ENCODE peak calls at places on chromosomes 5 and 9, in six cellular contexts. J is fibroblast of pulmonary artery, F is heart right ventricle, H is BJ, M is colonic mucosa, G is psoas muscle. C is an unnamed sample.

GRCh38 chr9:115234094-115234493 is 116.1 kb upstream of the TNC start:
- DNase-seq in F (no peak), G (no peak), H (peak), J (peak), M (no peak), C (peak)

GRCh38 chr9:131839281-131840084 is 99.6 kb upstream of the RAPGEF1 start:
- DNase-seq in H (peak), M (no peak), F (no peak), G (no peak), J (peak), C (peak)

GRCh38 chr9:129995409-129996160 is 47.4 kb downstream of the FNBP1 start:
- DNase-seq in M (no peak), G (no peak), F (no peak), J (peak), H (no peak), C (peak)

GRCh38 chr9:19656704-19657103 is 132.1 kb downstream of the SLC24A2 start:
- DNase-seq in H (no peak), J (no peak), G (no peak), M (no peak), F (no peak), C (no peak)

GRCh38 chr9:133117271-133118178 is 3.5 kb downstream of the RALGDS start:
- DNase-seq in H (no peak), J (no peak), F (peak), G (peak), M (no peak), C (no peak)

GRCh38 chr9:16029056-16029615 is 476.3 kb downstream of the CCDC171 start:
- DNase-seq in M (no peak), J (no peak), G (no peak), F (no peak), H (peak), C (no peak)

GRCh38 chr5:78252715-78253114 is 41.8 kb downstream of the AP3B1 start:
- DNase-seq in M (no peak), H (no peak), F (no peak), J (no peak), G (no peak), C (no peak)

GRCh38 chr5:177440211-177440989 is 6.2 kb upstream of the PRR7 start:
- DNase-seq in J (no peak), H (no peak), G (no peak), F (no peak), M (no peak), C (no peak)

GRCh38 chr5:59086024-59086423 is 503.1 kb downstream of the RAB3C start:
- DNase-seq in M (no peak), H (no peak), J (no peak), G (no peak), F (no peak), C (no peak)

GRCh38 chr5:9183306-9183705 is 362.6 kb downstream of the SEMA5A start:
- DNase-seq in G (no peak), H (no peak), F (no peak), M (no peak), J (no peak), C (no peak)

GRCh38 chr9:85431396-85432102 is 310.2 kb downstream of the AGTPBP1 start:
- DNase-seq in F (no peak), M (no peak), H (peak), J (no peak), G (no peak), C (no peak)

GRCh38 chr5:10856646-10857332 is 95.8 kb upstream of the DAP start:
- DNase-seq in F (peak), M (no peak), H (peak), G (peak), J (peak), C (peak)

DNA sequence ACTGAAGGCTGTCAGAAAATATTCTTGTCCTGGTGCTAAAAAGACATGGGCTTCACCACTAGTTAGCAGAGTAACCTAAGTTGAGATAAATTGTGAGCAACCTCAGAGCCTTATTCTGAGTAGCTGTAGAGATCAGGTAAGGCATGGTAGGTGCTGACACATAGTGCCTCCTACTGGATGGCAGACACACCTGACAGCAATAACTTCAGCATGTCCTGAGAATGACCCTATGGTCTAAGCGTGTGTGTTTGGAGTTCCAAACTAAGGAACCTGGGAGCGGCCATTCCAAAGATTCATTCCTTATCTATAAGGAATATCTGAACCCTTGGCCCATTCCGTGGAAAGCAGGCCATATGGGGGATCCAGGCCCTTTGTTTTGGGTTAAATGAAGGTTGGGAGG is 46.0 kb downstream of the SLC28A3 start:
- DNase-seq in F (no peak), H (no peak), J (no peak), M (no peak), G (no peak), C (no peak)
- TF ChIP-seq CTCF in F (no peak), H (no peak), J (no peak), M (no peak), G (no peak), C (no peak)

GRCh38 chr9:14418262-14419200 is 104.6 kb upstream of the NFIB start:
- DNase-seq in M (no peak), J (peak), F (no peak), G (no peak), H (no peak), C (peak)
- H3K4me3 ChIP-seq in M (no peak), J (no peak), F (no peak), G (no peak), H (no peak), C (no peak)

DNA sequence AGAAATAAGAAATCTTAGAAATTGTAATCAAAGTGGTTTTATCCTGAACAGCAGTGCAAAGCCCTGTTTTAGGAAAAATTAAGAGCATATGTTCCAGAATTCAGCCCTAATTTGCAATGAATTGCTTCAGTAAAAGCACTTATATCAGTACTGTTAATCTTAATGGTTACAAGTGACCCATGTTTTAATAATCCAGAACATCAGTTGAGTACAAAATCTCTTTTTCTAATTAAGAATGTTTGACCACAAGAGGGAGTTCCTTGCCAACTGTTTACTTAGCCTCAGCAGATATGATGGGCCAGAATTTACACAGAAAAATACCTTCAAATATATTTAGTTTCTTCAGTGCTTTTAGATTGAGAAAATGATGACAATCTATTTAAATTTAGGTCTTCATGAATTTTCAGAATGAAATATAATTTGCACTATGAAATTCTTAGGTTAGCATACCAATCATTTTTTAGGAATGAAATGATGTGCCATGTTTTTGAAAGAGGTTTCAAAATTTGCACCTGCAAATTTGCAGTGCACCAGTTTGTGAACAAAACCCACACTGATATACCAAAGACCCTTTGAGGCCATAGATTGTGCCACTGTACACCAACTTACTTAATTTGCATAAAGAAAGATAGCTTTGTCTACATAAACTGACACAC is 926.3 kb upstream of the ARRDC3 start:
- DNase-seq in G (no peak), H (peak), F (no peak), J (peak), M (no peak), C (peak)
- TF ChIP-seq CTCF in G (no peak), H (peak), F (peak), J (peak), M (no peak), C (peak)

GRCh38 chr5:134467231-134467630 is 55.5 kb upstream of the CDKN2AIPNL start:
- DNase-seq in M (no peak), F (no peak), J (no peak), G (no peak), H (no peak), C (peak)
- H3K4me3 ChIP-seq in M (no peak), F (peak), J (no peak), G (no peak), H (no peak), C (no peak)

DNA sequence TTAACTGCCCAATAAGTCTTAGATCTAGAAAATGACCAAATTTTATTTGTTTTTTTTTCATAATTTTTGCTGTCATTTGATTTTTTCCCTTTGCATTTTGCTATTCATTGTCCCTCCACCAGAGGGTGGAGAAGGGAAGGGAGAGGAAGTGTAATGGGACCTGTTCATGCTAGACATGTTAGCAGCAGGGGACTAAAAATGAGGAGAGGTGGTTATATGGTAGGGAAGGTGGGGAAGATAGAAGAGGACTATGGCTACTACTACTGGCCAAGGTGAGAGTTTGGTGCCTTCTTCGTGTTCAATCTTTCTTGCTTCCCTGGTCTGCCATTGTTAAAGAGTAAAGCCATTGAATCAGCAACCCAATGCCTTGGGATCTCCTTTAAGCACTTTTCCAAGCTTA is 6.4 kb downstream of the GRIA1 start:
- DNase-seq in J (peak), G (no peak), M (no peak), F (no peak), H (no peak), C (peak)
- TF ChIP-seq CTCF in J (peak), G (peak), M (peak), F (peak), H (peak), C (peak)

DNA sequence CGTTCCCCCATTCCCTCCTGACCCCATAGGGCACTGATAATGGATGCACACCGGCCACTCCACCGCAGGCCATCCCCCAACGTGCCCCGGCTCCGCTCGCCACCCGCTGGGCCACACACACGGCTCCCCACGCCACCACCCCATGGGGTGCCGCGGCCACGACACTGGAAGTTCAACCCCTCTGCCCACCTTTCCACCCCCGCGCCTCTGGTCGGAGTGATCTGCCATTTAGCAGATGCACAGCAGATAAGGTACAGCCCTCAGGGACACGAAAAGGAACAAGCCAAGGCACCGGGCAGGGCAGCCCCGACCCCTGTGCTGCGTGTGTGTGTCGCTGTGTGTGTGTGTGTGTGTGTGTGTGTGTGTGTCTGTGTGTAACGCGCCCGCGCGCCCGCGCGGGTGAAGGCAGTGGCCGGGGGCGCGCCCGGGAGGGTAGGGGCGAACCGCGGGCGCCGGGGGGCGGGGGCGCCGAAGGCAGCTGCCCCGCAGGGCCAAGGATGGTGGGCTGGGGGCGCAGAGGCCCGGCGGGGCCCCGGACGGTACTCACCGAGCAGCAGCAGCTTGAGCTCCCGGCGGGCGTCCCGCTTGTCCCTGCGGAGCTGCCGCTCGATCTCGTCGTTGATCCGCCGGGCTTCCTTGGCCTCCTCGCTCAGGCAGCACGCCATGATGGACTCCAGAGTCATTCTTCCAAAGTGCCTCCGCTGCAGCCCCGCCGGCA is 899 bp downstream of the GNAQ start:
- DNase-seq in H (no peak), J (peak), F (peak), M (peak), G (peak), C (peak)
- H3K4me3 ChIP-seq in H (peak), J (peak), F (peak), M (peak), G (peak), C (peak)

C was measured in cardiac fibroblast.